ENCODE peak calls at places on chromosomes 11 and 22, in eight cellular contexts. F is NCI-H1105 treated with DMSO at 0.1 percent for 48 hours, J is left colon, R is substantia nigra, K is Peyer's patch, B is NCI-H187 treated with DMSO at 0.1 percent for 48 hours, H is GM04503, T is BE2C. W is an unnamed sample.

GRCh38 chr11:76335827-76336226 is 45.1 kb downstream of the THAP12 start:
- DNase-seq in K (no peak), R (no peak), F (no peak), T (no peak), B (no peak), J (no peak), H (no peak), W (no peak)

GRCh38 chr22:29623059-29623458 is 19.6 kb downstream of the NF2 start:
- DNase-seq in B (no peak), T (no peak), H (no peak), J (no peak), F (peak; percentile 4), K (no peak), R (no peak), W (no peak)

GRCh38 chr22:40519284-40519947 is 117.1 kb downstream of the MRTFA start:
- DNase-seq in H (no peak), J (no peak), B (no peak), R (no peak), K (no peak), T (no peak), F (no peak), W (no peak)

GRCh38 chr22:24830205-24830979 is 24.4 kb downstream of the SGSM1 start:
- DNase-seq in K (no peak), F (no peak), J (no peak), H (no peak), T (no peak), R (no peak), B (no peak), W (no peak)

GRCh38 chr22:42844756-42845155 is 12.3 kb downstream of the ARFGAP3 start:
- DNase-seq in J (no peak), T (no peak), F (no peak), K (no peak), H (peak; percentile 24), B (no peak), R (no peak), W (no peak)

GRCh38 chr11:108654994-108655631 is 9.8 kb upstream of the DDX10 start:
- DNase-seq in F (peak; percentile 68), K (no peak), T (peak; percentile 55), J (peak; percentile 62), H (no peak), R (peak; percentile 20), B (peak; percentile 3), W (no peak)

GRCh38 chr11:42145311-42145710 is 685.9 kb upstream of the LRRC4C start:
- DNase-seq in F (no peak), H (no peak), J (no peak), T (no peak), R (no peak), K (no peak), B (no peak), W (no peak)

GRCh38 chr11:19727246-19727645 is 14.6 kb downstream of the NAV2 start:
- DNase-seq in F (peak; percentile 41), T (no peak), H (no peak), K (no peak), B (no peak), J (no peak), R (peak; percentile 22), W (no peak)

GRCh38 chr22:40432167-40432566 is 61.8 kb downstream of the SGSM3 start:
- DNase-seq in J (no peak), R (no peak), H (no peak), K (no peak), T (no peak), F (no peak), B (no peak), W (no peak)

GRCh38 chr22:38077595-38077994 is 6.4 kb downstream of the SLC16A8 start:
- DNase-seq in K (no peak), B (no peak), F (no peak), R (no peak), H (no peak), T (no peak), J (no peak), W (no peak)

GRCh38 chr22:36383110-36383581 is 4.6 kb downstream of the MYH9 start:
- DNase-seq in H (no peak), R (no peak), T (no peak), J (no peak), B (no peak), F (no peak), K (no peak), W (no peak)

GRCh38 chr22:27088026-27088425 is 430.6 kb downstream of the MIAT start:
- DNase-seq in J (no peak), T (no peak), F (no peak), R (no peak), H (no peak), K (no peak), B (no peak), W (no peak)

GRCh38 chr11:28833670-28834069 is 725.5 kb downstream of the METTL15 start:
- DNase-seq in B (no peak), H (peak; percentile 84), R (no peak), F (no peak), T (no peak), J (no peak), K (no peak), W (no peak)

GRCh38 chr11:67698247-67698646 is 23.8 kb upstream of the ALDH3B2 start:
- DNase-seq in H (no peak), K (no peak), J (no peak), T (peak; percentile 58), F (no peak), B (no peak), R (no peak), W (no peak)

GRCh38 chr11:26078217-26078821 is 253.6 kb upstream of the ANO3 start:
- DNase-seq in R (no peak), B (no peak), J (no peak), T (no peak), H (no peak), F (no peak), K (no peak), W (no peak)

GRCh38 chr11:45167283-45167682 is 20.8 kb downstream of the PRDM11 start:
- DNase-seq in B (no peak), H (no peak), K (no peak), T (no peak), R (no peak), J (no peak), F (no peak), W (no peak)

GRCh38 chr11:64165842-64166635 is at the start of gene MACROD1:
- DNase-seq in H (no peak), K (peak; percentile 93), T (peak; percentile 88), R (peak; percentile 85), F (peak; percentile 82), J (peak; percentile 93), B (peak; percentile 45), W (no peak)

GRCh38 chr11:33384251-33384650 is 127.1 kb downstream of the HIPK3 start:
- DNase-seq in T (no peak), K (no peak), B (no peak), F (no peak), J (no peak), R (no peak), H (no peak), W (no peak)

GRCh38 chr22:43957871-43958270 is 2.6 kb downstream of the SAMM50 start:
- DNase-seq in R (no peak), F (no peak), H (no peak), J (no peak), B (no peak), T (no peak), K (no peak), W (no peak)

GRCh38 chr11:79237676-79238075 is 203.2 kb downstream of the TENM4 start:
- DNase-seq in B (no peak), H (peak; percentile 83), J (no peak), K (no peak), R (no peak), T (no peak), F (no peak), W (no peak)

GRCh38 chr11:66958956-66959274 is 732 bp upstream of the PC start:
- DNase-seq in R (no peak), T (no peak), B (no peak), K (no peak), J (no peak), F (no peak), H (no peak), W (no peak)

GRCh38 chr11:77086521-77087472 is 15.8 kb upstream of the OMP start:
- DNase-seq in B (no peak), J (peak; percentile 83), F (no peak), H (no peak), T (peak; percentile 4), R (no peak), K (peak; percentile 90), W (no peak)

GRCh38 chr22:44192098-44192810 is 11.5 kb downstream of the PARVG start:
- DNase-seq in J (no peak), T (peak; percentile 80), F (no peak), H (no peak), K (no peak), B (no peak), R (peak; percentile 32), W (no peak)

GRCh38 chr22:20319041-20319744 is 667 bp downstream of the DGCR6L start:
- DNase-seq in B (no peak), J (no peak), K (no peak), H (no peak), F (no peak), T (peak; percentile 45), R (peak; percentile 43), W (no peak)

GRCh38 chr11:64571410-64572091 is 19.5 kb upstream of the SLC22A12 start:
- DNase-seq in H (no peak), R (peak; percentile 49), K (peak; percentile 48), T (no peak), F (no peak), B (no peak), J (peak; percentile 51), W (no peak)

GRCh38 chr11:2691991-2692841 is 7.6 kb downstream of the KCNQ1OT1 start:
- DNase-seq in T (no peak), H (no peak), B (no peak), F (peak; percentile 76), R (no peak), K (peak; percentile 39), J (no peak), W (no peak)

GRCh38 chr11:66289548-66290331 is 797 bp upstream of the YIF1A start:
- DNase-seq in J (peak; percentile 84), T (no peak), R (peak; percentile 80), H (no peak), K (no peak), F (no peak), B (no peak), W (no peak)

GRCh38 chr11:62535802-62536201 is 10.8 kb downstream of the AHNAK start:
- DNase-seq in B (no peak), R (no peak), H (no peak), T (no peak), F (no peak), K (no peak), J (no peak), W (no peak)

GRCh38 chr22:49971232-49972162 is 10.9 kb downstream of the PIM3 start:
- DNase-seq in T (peak; percentile 49), R (peak; percentile 66), K (peak; percentile 97), B (no peak), J (peak; percentile 88), F (no peak), H (no peak), W (no peak)

GRCh38 chr11:66546368-66546965 is at the start of gene ACTN3:
- DNase-seq in B (no peak), J (peak; percentile 49), T (no peak), K (no peak), F (no peak), R (no peak), H (no peak), W (no peak)

GRCh38 chr22:25573822-25574221 is 9.3 kb downstream of the GRK3 start:
- DNase-seq in J (no peak), T (no peak), B (no peak), R (no peak), F (no peak), H (no peak), K (no peak), W (no peak)

GRCh38 chr11:41659990-41660389 is 200.5 kb upstream of the LRRC4C start:
- DNase-seq in R (peak; percentile 1), J (no peak), B (no peak), K (no peak), F (peak; percentile 55), H (no peak), T (peak; percentile 44), W (no peak)

GRCh38 chr22:45221201-45221600 is 19.5 kb downstream of the KIAA0930 start:
- DNase-seq in T (no peak), R (no peak), H (no peak), F (no peak), J (no peak), K (no peak), B (no peak), W (no peak)

GRCh38 chr11:118148877-118149276 is 3.7 kb downstream of the SCN4B start:
- DNase-seq in K (no peak), H (no peak), T (no peak), B (no peak), R (peak; percentile 26), J (no peak), F (no peak), W (no peak)

W was measured in esophagus squamous epithelium.